ENCODE peak calls at places on chromosomes 11 and 22, in five cellular contexts. One of them, this sample, is unnamed.

GRCh38 chr11:78831571-78831970 is 256.9 kb upstream of the NARS2 start:
- DNase-seq in omental fat pad: no peak
- DNase-seq in EL: no peak
- DNase-seq in COR-L47: no peak
- DNase-seq in stimulated activated CD4-positive, alpha-beta T cell treated with anti-CD3 and anti-CD28 coated beads, Interleukin-2, amount 100 ng/mL, for 48 hours: no peak
- DNase-seq in this sample: no peak

GRCh38 chr11:111185259-111185658 is 60.3 kb upstream of the POU2AF2 start:
- DNase-seq in EL: peak
- DNase-seq in omental fat pad: no peak
- DNase-seq in stimulated activated CD4-positive, alpha-beta T cell treated with anti-CD3 and anti-CD28 coated beads, Interleukin-2, amount 100 ng/mL, for 48 hours: no peak
- DNase-seq in COR-L47: no peak
- DNase-seq in this sample: no peak

GRCh38 chr22:19448739-19449421 is 1.4 kb upstream of the C22orf39 start:
- DNase-seq in EL: no peak
- DNase-seq in COR-L47: no peak
- DNase-seq in stimulated activated CD4-positive, alpha-beta T cell treated with anti-CD3 and anti-CD28 coated beads, Interleukin-2, amount 100 ng/mL, for 48 hours: peak
- DNase-seq in omental fat pad: no peak
- DNase-seq in this sample: no peak

GRCh38 chr11:70813651-70814050 is 415.3 kb downstream of the CTTN start:
- DNase-seq in omental fat pad: no peak
- DNase-seq in EL: no peak
- DNase-seq in stimulated activated CD4-positive, alpha-beta T cell treated with anti-CD3 and anti-CD28 coated beads, Interleukin-2, amount 100 ng/mL, for 48 hours: no peak
- DNase-seq in COR-L47: no peak
- DNase-seq in this sample: no peak

GRCh38 chr11:47724041-47724729 is 9.0 kb upstream of the AGBL2 start:
- DNase-seq in EL: peak
- DNase-seq in stimulated activated CD4-positive, alpha-beta T cell treated with anti-CD3 and anti-CD28 coated beads, Interleukin-2, amount 100 ng/mL, for 48 hours: no peak
- DNase-seq in omental fat pad: no peak
- DNase-seq in COR-L47: no peak
- DNase-seq in this sample: no peak

GRCh38 chr11:23399995-23400394 is 539.7 kb upstream of the CCDC179 start:
- DNase-seq in COR-L47: no peak
- DNase-seq in stimulated activated CD4-positive, alpha-beta T cell treated with anti-CD3 and anti-CD28 coated beads, Interleukin-2, amount 100 ng/mL, for 48 hours: no peak
- DNase-seq in EL: no peak
- DNase-seq in omental fat pad: no peak
- DNase-seq in this sample: no peak

GRCh38 chr11:118892964-118893363 is 9.3 kb downstream of the CXCR5 start:
- DNase-seq in stimulated activated CD4-positive, alpha-beta T cell treated with anti-CD3 and anti-CD28 coated beads, Interleukin-2, amount 100 ng/mL, for 48 hours: no peak
- DNase-seq in COR-L47: no peak
- DNase-seq in EL: no peak
- DNase-seq in omental fat pad: no peak
- DNase-seq in this sample: no peak

GRCh38 chr11:112288021-112288420 is 27.4 kb upstream of the PLET1 start:
- DNase-seq in stimulated activated CD4-positive, alpha-beta T cell treated with anti-CD3 and anti-CD28 coated beads, Interleukin-2, amount 100 ng/mL, for 48 hours: no peak
- DNase-seq in COR-L47: no peak
- DNase-seq in EL: no peak
- DNase-seq in omental fat pad: no peak
- DNase-seq in this sample: no peak

GRCh38 chr11:11510939-11511338 is 110.9 kb downstream of the GALNT18 start:
- DNase-seq in stimulated activated CD4-positive, alpha-beta T cell treated with anti-CD3 and anti-CD28 coated beads, Interleukin-2, amount 100 ng/mL, for 48 hours: no peak
- DNase-seq in omental fat pad: no peak
- DNase-seq in COR-L47: peak
- DNase-seq in EL: no peak
- DNase-seq in this sample: no peak

GRCh38 chr11:6799402-6799801 is at the start of gene OR6A2:
- DNase-seq in COR-L47: no peak
- DNase-seq in EL: peak
- DNase-seq in omental fat pad: no peak
- DNase-seq in stimulated activated CD4-positive, alpha-beta T cell treated with anti-CD3 and anti-CD28 coated beads, Interleukin-2, amount 100 ng/mL, for 48 hours: no peak
- DNase-seq in this sample: no peak

GRCh38 chr11:14347991-14348390 is 11.0 kb downstream of the RRAS2 start:
- DNase-seq in COR-L47: no peak
- DNase-seq in stimulated activated CD4-positive, alpha-beta T cell treated with anti-CD3 and anti-CD28 coated beads, Interleukin-2, amount 100 ng/mL, for 48 hours: no peak
- DNase-seq in omental fat pad: no peak
- DNase-seq in EL: no peak
- DNase-seq in this sample: no peak

GRCh38 chr11:45083544-45084087 is 62.8 kb upstream of the PRDM11 start:
- DNase-seq in stimulated activated CD4-positive, alpha-beta T cell treated with anti-CD3 and anti-CD28 coated beads, Interleukin-2, amount 100 ng/mL, for 48 hours: no peak
- DNase-seq in COR-L47: no peak
- DNase-seq in omental fat pad: no peak
- DNase-seq in EL: no peak
- DNase-seq in this sample: no peak

GRCh38 chr22:38744981-38745380 is 10.8 kb downstream of the SUN2 start:
- DNase-seq in COR-L47: no peak
- DNase-seq in omental fat pad: no peak
- DNase-seq in stimulated activated CD4-positive, alpha-beta T cell treated with anti-CD3 and anti-CD28 coated beads, Interleukin-2, amount 100 ng/mL, for 48 hours: no peak
- DNase-seq in EL: no peak
- DNase-seq in this sample: no peak

GRCh38 chr22:49751968-49752597 is 75.6 kb downstream of the BRD1 start:
- DNase-seq in omental fat pad: no peak
- DNase-seq in EL: no peak
- DNase-seq in COR-L47: no peak
- DNase-seq in stimulated activated CD4-positive, alpha-beta T cell treated with anti-CD3 and anti-CD28 coated beads, Interleukin-2, amount 100 ng/mL, for 48 hours: no peak
- DNase-seq in this sample: no peak

GRCh38 chr11:106014035-106014434 is 8.0 kb downstream of the MSANTD4 start:
- DNase-seq in omental fat pad: no peak
- DNase-seq in stimulated activated CD4-positive, alpha-beta T cell treated with anti-CD3 and anti-CD28 coated beads, Interleukin-2, amount 100 ng/mL, for 48 hours: no peak
- DNase-seq in EL: no peak
- DNase-seq in COR-L47: no peak
- DNase-seq in this sample: no peak

GRCh38 chr11:11311169-11311568 is 41.9 kb downstream of the CSNK2A3 start:
- DNase-seq in EL: no peak
- DNase-seq in COR-L47: no peak
- DNase-seq in omental fat pad: no peak
- DNase-seq in stimulated activated CD4-positive, alpha-beta T cell treated with anti-CD3 and anti-CD28 coated beads, Interleukin-2, amount 100 ng/mL, for 48 hours: no peak
- DNase-seq in this sample: no peak

GRCh38 chr11:133842730-133843129 is 2.6 kb downstream of the SPATA19 start:
- DNase-seq in EL: no peak
- DNase-seq in COR-L47: no peak
- DNase-seq in omental fat pad: no peak
- DNase-seq in stimulated activated CD4-positive, alpha-beta T cell treated with anti-CD3 and anti-CD28 coated beads, Interleukin-2, amount 100 ng/mL, for 48 hours: no peak
- DNase-seq in this sample: no peak

GRCh38 chr11:34793666-34794065 is 122.5 kb downstream of the APIP start:
- DNase-seq in COR-L47: no peak
- DNase-seq in stimulated activated CD4-positive, alpha-beta T cell treated with anti-CD3 and anti-CD28 coated beads, Interleukin-2, amount 100 ng/mL, for 48 hours: no peak
- DNase-seq in EL: no peak
- DNase-seq in omental fat pad: no peak
- DNase-seq in this sample: no peak

GRCh38 chr22:46918197-46918596 is 155.7 kb downstream of the TBC1D22A start:
- DNase-seq in omental fat pad: peak
- DNase-seq in stimulated activated CD4-positive, alpha-beta T cell treated with anti-CD3 and anti-CD28 coated beads, Interleukin-2, amount 100 ng/mL, for 48 hours: no peak
- DNase-seq in COR-L47: no peak
- DNase-seq in EL: no peak
- DNase-seq in this sample: no peak

GRCh38 chr11:70090989-70091388 is 12.9 kb downstream of the ANO1 start:
- DNase-seq in stimulated activated CD4-positive, alpha-beta T cell treated with anti-CD3 and anti-CD28 coated beads, Interleukin-2, amount 100 ng/mL, for 48 hours: no peak
- DNase-seq in COR-L47: no peak
- DNase-seq in EL: no peak
- DNase-seq in omental fat pad: no peak
- DNase-seq in this sample: no peak

GRCh38 chr11:131771471-131771870 is 401.1 kb downstream of the NTM start:
- DNase-seq in COR-L47: no peak
- DNase-seq in omental fat pad: no peak
- DNase-seq in stimulated activated CD4-positive, alpha-beta T cell treated with anti-CD3 and anti-CD28 coated beads, Interleukin-2, amount 100 ng/mL, for 48 hours: no peak
- DNase-seq in EL: no peak
- DNase-seq in this sample: no peak

GRCh38 chr11:116838321-116839084 is 1.1 kb upstream of the APOA1 start:
- DNase-seq in COR-L47: no peak
- DNase-seq in omental fat pad: no peak
- DNase-seq in EL: no peak
- DNase-seq in stimulated activated CD4-positive, alpha-beta T cell treated with anti-CD3 and anti-CD28 coated beads, Interleukin-2, amount 100 ng/mL, for 48 hours: no peak
- DNase-seq in this sample: no peak

GRCh38 chr11:12600829-12601228 is 73.4 kb upstream of the TEAD1 start:
- DNase-seq in omental fat pad: no peak
- DNase-seq in EL: no peak
- DNase-seq in stimulated activated CD4-positive, alpha-beta T cell treated with anti-CD3 and anti-CD28 coated beads, Interleukin-2, amount 100 ng/mL, for 48 hours: no peak
- DNase-seq in COR-L47: no peak
- DNase-seq in this sample: no peak

GRCh38 chr11:60118333-60118732 is 29.9 kb downstream of the MS4A2 start:
- DNase-seq in stimulated activated CD4-positive, alpha-beta T cell treated with anti-CD3 and anti-CD28 coated beads, Interleukin-2, amount 100 ng/mL, for 48 hours: no peak
- DNase-seq in omental fat pad: no peak
- DNase-seq in EL: no peak
- DNase-seq in COR-L47: no peak
- DNase-seq in this sample: no peak

GRCh38 chr11:130180896-130181294 is 21.3 kb downstream of the ST14 start:
- DNase-seq in omental fat pad: no peak
- DNase-seq in stimulated activated CD4-positive, alpha-beta T cell treated with anti-CD3 and anti-CD28 coated beads, Interleukin-2, amount 100 ng/mL, for 48 hours: no peak
- DNase-seq in EL: no peak
- DNase-seq in COR-L47: no peak
- DNase-seq in this sample: no peak